ENCODE peak calls at places on chromosomes 7 and 10, in eight cellular contexts. One of them, this sample, is unnamed.

GRCh38 chr10:62694537-62695126 is 109.9 kb upstream of the ADO start:
- DNase-seq in HFFc6: no peak
- DNase-seq in stimulated activated CD4-positive, alpha-beta T cell treated with anti-CD3 and anti-CD28 coated beads, Interleukin-2, amount 100 ng/mL, for 48 hours: no peak
- DNase-seq in kidney tubule cell: no peak
- DNase-seq in memory B cell: no peak
- DNase-seq in stomach: no peak
- DNase-seq in smooth muscle cell of the brain vasculature: no peak
- DNase-seq in NCI-H226: no peak
- DNase-seq in this sample: no peak

GRCh38 chr10:15084502-15084922 is 4.1 kb downstream of the ACBD7 start:
- DNase-seq in HFFc6: peak; percentile 94
- DNase-seq in stimulated activated CD4-positive, alpha-beta T cell treated with anti-CD3 and anti-CD28 coated beads, Interleukin-2, amount 100 ng/mL, for 48 hours: no peak
- DNase-seq in kidney tubule cell: peak; percentile 98
- DNase-seq in memory B cell: no peak
- DNase-seq in stomach: peak; percentile 48
- DNase-seq in smooth muscle cell of the brain vasculature: peak; percentile 91
- DNase-seq in NCI-H226: peak; percentile 99
- DNase-seq in this sample: no peak

GRCh38 chr7:27201231-27202017 is 1.5 kb upstream of the HOXA13 start:
- DNase-seq in HFFc6: no peak
- DNase-seq in stimulated activated CD4-positive, alpha-beta T cell treated with anti-CD3 and anti-CD28 coated beads, Interleukin-2, amount 100 ng/mL, for 48 hours: no peak
- DNase-seq in kidney tubule cell: no peak
- DNase-seq in memory B cell: no peak
- DNase-seq in stomach: no peak
- DNase-seq in smooth muscle cell of the brain vasculature: no peak
- DNase-seq in NCI-H226: peak; percentile 30
- DNase-seq in this sample: no peak

GRCh38 chr10:88974446-88975376 is 15.9 kb upstream of the FAS start:
- DNase-seq in HFFc6: no peak
- DNase-seq in stimulated activated CD4-positive, alpha-beta T cell treated with anti-CD3 and anti-CD28 coated beads, Interleukin-2, amount 100 ng/mL, for 48 hours: no peak
- DNase-seq in kidney tubule cell: peak; percentile 43
- DNase-seq in memory B cell: no peak
- DNase-seq in stomach: no peak
- DNase-seq in smooth muscle cell of the brain vasculature: no peak
- DNase-seq in NCI-H226: no peak
- DNase-seq in this sample: no peak

GRCh38 chr10:27857616-27858015 is 112.0 kb upstream of the MKX start:
- DNase-seq in HFFc6: no peak
- DNase-seq in stimulated activated CD4-positive, alpha-beta T cell treated with anti-CD3 and anti-CD28 coated beads, Interleukin-2, amount 100 ng/mL, for 48 hours: no peak
- DNase-seq in kidney tubule cell: no peak
- DNase-seq in memory B cell: no peak
- DNase-seq in stomach: no peak
- DNase-seq in smooth muscle cell of the brain vasculature: no peak
- DNase-seq in NCI-H226: no peak
- DNase-seq in this sample: no peak

GRCh38 chr10:5476918-5477525 is 22.3 kb downstream of the CALML5 start:
- DNase-seq in HFFc6: no peak
- DNase-seq in stimulated activated CD4-positive, alpha-beta T cell treated with anti-CD3 and anti-CD28 coated beads, Interleukin-2, amount 100 ng/mL, for 48 hours: no peak
- DNase-seq in kidney tubule cell: no peak
- DNase-seq in memory B cell: no peak
- DNase-seq in stomach: no peak
- DNase-seq in smooth muscle cell of the brain vasculature: no peak
- DNase-seq in NCI-H226: no peak
- DNase-seq in this sample: no peak

GRCh38 chr7:22356010-22356854 is 722 bp downstream of the RAPGEF5 start:
- DNase-seq in HFFc6: no peak
- DNase-seq in stimulated activated CD4-positive, alpha-beta T cell treated with anti-CD3 and anti-CD28 coated beads, Interleukin-2, amount 100 ng/mL, for 48 hours: no peak
- DNase-seq in kidney tubule cell: no peak
- DNase-seq in memory B cell: no peak
- DNase-seq in stomach: peak; percentile 28
- DNase-seq in smooth muscle cell of the brain vasculature: no peak
- DNase-seq in NCI-H226: no peak
- DNase-seq in this sample: no peak

GRCh38 chr7:82293467-82293866 is 150.1 kb downstream of the CACNA2D1 start:
- DNase-seq in HFFc6: no peak
- DNase-seq in stimulated activated CD4-positive, alpha-beta T cell treated with anti-CD3 and anti-CD28 coated beads, Interleukin-2, amount 100 ng/mL, for 48 hours: no peak
- DNase-seq in kidney tubule cell: no peak
- DNase-seq in memory B cell: no peak
- DNase-seq in stomach: no peak
- DNase-seq in smooth muscle cell of the brain vasculature: no peak
- DNase-seq in NCI-H226: no peak
- DNase-seq in this sample: no peak

GRCh38 chr7:125154930-125155329 is 225.3 kb upstream of the POT1 start:
- DNase-seq in HFFc6: no peak
- DNase-seq in stimulated activated CD4-positive, alpha-beta T cell treated with anti-CD3 and anti-CD28 coated beads, Interleukin-2, amount 100 ng/mL, for 48 hours: no peak
- DNase-seq in kidney tubule cell: no peak
- DNase-seq in memory B cell: no peak
- DNase-seq in stomach: no peak
- DNase-seq in smooth muscle cell of the brain vasculature: no peak
- DNase-seq in NCI-H226: no peak
- DNase-seq in this sample: no peak

GRCh38 chr7:106165328-106165727 is 53.2 kb upstream of the SYPL1 start:
- DNase-seq in HFFc6: peak; percentile 42
- DNase-seq in stimulated activated CD4-positive, alpha-beta T cell treated with anti-CD3 and anti-CD28 coated beads, Interleukin-2, amount 100 ng/mL, for 48 hours: no peak
- DNase-seq in kidney tubule cell: no peak
- DNase-seq in memory B cell: no peak
- DNase-seq in stomach: no peak
- DNase-seq in smooth muscle cell of the brain vasculature: peak; percentile 23
- DNase-seq in NCI-H226: no peak
- DNase-seq in this sample: no peak

GRCh38 chr7:89133819-89134218 is 338.3 kb upstream of the TEX47 start:
- DNase-seq in HFFc6: no peak
- DNase-seq in stimulated activated CD4-positive, alpha-beta T cell treated with anti-CD3 and anti-CD28 coated beads, Interleukin-2, amount 100 ng/mL, for 48 hours: no peak
- DNase-seq in kidney tubule cell: no peak
- DNase-seq in memory B cell: no peak
- DNase-seq in stomach: no peak
- DNase-seq in smooth muscle cell of the brain vasculature: no peak
- DNase-seq in NCI-H226: no peak
- DNase-seq in this sample: no peak

GRCh38 chr10:45377858-45378257 is 3.8 kb downstream of the ALOX5 start:
- DNase-seq in HFFc6: no peak
- DNase-seq in stimulated activated CD4-positive, alpha-beta T cell treated with anti-CD3 and anti-CD28 coated beads, Interleukin-2, amount 100 ng/mL, for 48 hours: no peak
- DNase-seq in kidney tubule cell: no peak
- DNase-seq in memory B cell: no peak
- DNase-seq in stomach: no peak
- DNase-seq in smooth muscle cell of the brain vasculature: no peak
- DNase-seq in NCI-H226: no peak
- DNase-seq in this sample: no peak

GRCh38 chr7:154841731-154842331 is 161.1 kb downstream of the PAXIP1 start:
- DNase-seq in HFFc6: no peak
- DNase-seq in stimulated activated CD4-positive, alpha-beta T cell treated with anti-CD3 and anti-CD28 coated beads, Interleukin-2, amount 100 ng/mL, for 48 hours: no peak
- DNase-seq in kidney tubule cell: no peak
- DNase-seq in memory B cell: no peak
- DNase-seq in stomach: peak; percentile 35
- DNase-seq in smooth muscle cell of the brain vasculature: no peak
- DNase-seq in NCI-H226: no peak
- DNase-seq in this sample: no peak

GRCh38 chr7:50953303-50953702 is 170.6 kb upstream of the GRB10 start:
- DNase-seq in HFFc6: no peak
- DNase-seq in stimulated activated CD4-positive, alpha-beta T cell treated with anti-CD3 and anti-CD28 coated beads, Interleukin-2, amount 100 ng/mL, for 48 hours: no peak
- DNase-seq in kidney tubule cell: no peak
- DNase-seq in memory B cell: no peak
- DNase-seq in stomach: no peak
- DNase-seq in smooth muscle cell of the brain vasculature: no peak
- DNase-seq in NCI-H226: no peak
- DNase-seq in this sample: no peak

GRCh38 chr7:1154172-1154739 is 5.7 kb downstream of the ZFAND2A start:
- DNase-seq in HFFc6: no peak
- DNase-seq in stimulated activated CD4-positive, alpha-beta T cell treated with anti-CD3 and anti-CD28 coated beads, Interleukin-2, amount 100 ng/mL, for 48 hours: no peak
- DNase-seq in kidney tubule cell: no peak
- DNase-seq in memory B cell: no peak
- DNase-seq in stomach: no peak
- DNase-seq in smooth muscle cell of the brain vasculature: no peak
- DNase-seq in NCI-H226: no peak
- DNase-seq in this sample: no peak

GRCh38 chr10:120962386-120963052 is 111.4 kb downstream of the WDR11 start:
- DNase-seq in HFFc6: no peak
- DNase-seq in stimulated activated CD4-positive, alpha-beta T cell treated with anti-CD3 and anti-CD28 coated beads, Interleukin-2, amount 100 ng/mL, for 48 hours: no peak
- DNase-seq in kidney tubule cell: peak; percentile 10
- DNase-seq in memory B cell: no peak
- DNase-seq in stomach: no peak
- DNase-seq in smooth muscle cell of the brain vasculature: no peak
- DNase-seq in NCI-H226: no peak
- DNase-seq in this sample: no peak

GRCh38 chr10:79285315-79286185 is 61.7 kb upstream of the PPIF start:
- DNase-seq in HFFc6: no peak
- DNase-seq in stimulated activated CD4-positive, alpha-beta T cell treated with anti-CD3 and anti-CD28 coated beads, Interleukin-2, amount 100 ng/mL, for 48 hours: peak; percentile 41
- DNase-seq in kidney tubule cell: no peak
- DNase-seq in memory B cell: no peak
- DNase-seq in stomach: no peak
- DNase-seq in smooth muscle cell of the brain vasculature: no peak
- DNase-seq in NCI-H226: no peak
- DNase-seq in this sample: no peak

GRCh38 chr10:28668363-28669226 is 8.7 kb upstream of the BAMBI start:
- DNase-seq in HFFc6: no peak
- DNase-seq in stimulated activated CD4-positive, alpha-beta T cell treated with anti-CD3 and anti-CD28 coated beads, Interleukin-2, amount 100 ng/mL, for 48 hours: peak; percentile 54
- DNase-seq in kidney tubule cell: peak; percentile 50
- DNase-seq in memory B cell: no peak
- DNase-seq in stomach: peak; percentile 45
- DNase-seq in smooth muscle cell of the brain vasculature: no peak
- DNase-seq in NCI-H226: no peak
- DNase-seq in this sample: peak; percentile 16

GRCh38 chr7:2715341-2716231 is 27.6 kb downstream of the AMZ1 start:
- DNase-seq in HFFc6: peak; percentile 9
- DNase-seq in stimulated activated CD4-positive, alpha-beta T cell treated with anti-CD3 and anti-CD28 coated beads, Interleukin-2, amount 100 ng/mL, for 48 hours: no peak
- DNase-seq in kidney tubule cell: no peak
- DNase-seq in memory B cell: no peak
- DNase-seq in stomach: no peak
- DNase-seq in smooth muscle cell of the brain vasculature: no peak
- DNase-seq in NCI-H226: no peak
- DNase-seq in this sample: no peak

GRCh38 chr7:106418094-106418493 is 133.3 kb upstream of the NAMPT start:
- DNase-seq in HFFc6: no peak
- DNase-seq in stimulated activated CD4-positive, alpha-beta T cell treated with anti-CD3 and anti-CD28 coated beads, Interleukin-2, amount 100 ng/mL, for 48 hours: no peak
- DNase-seq in kidney tubule cell: peak; percentile 55
- DNase-seq in memory B cell: no peak
- DNase-seq in stomach: no peak
- DNase-seq in smooth muscle cell of the brain vasculature: no peak
- DNase-seq in NCI-H226: peak; percentile 42
- DNase-seq in this sample: no peak

GRCh38 chr10:82497451-82497850 is 622.5 kb downstream of the NRG3 start:
- DNase-seq in HFFc6: no peak
- DNase-seq in stimulated activated CD4-positive, alpha-beta T cell treated with anti-CD3 and anti-CD28 coated beads, Interleukin-2, amount 100 ng/mL, for 48 hours: no peak
- DNase-seq in kidney tubule cell: peak; percentile 2
- DNase-seq in memory B cell: no peak
- DNase-seq in stomach: no peak
- DNase-seq in smooth muscle cell of the brain vasculature: no peak
- DNase-seq in NCI-H226: no peak
- DNase-seq in this sample: no peak

GRCh38 chr7:95520136-95520535 is 34.4 kb downstream of the ASB4 start:
- DNase-seq in HFFc6: no peak
- DNase-seq in stimulated activated CD4-positive, alpha-beta T cell treated with anti-CD3 and anti-CD28 coated beads, Interleukin-2, amount 100 ng/mL, for 48 hours: no peak
- DNase-seq in kidney tubule cell: no peak
- DNase-seq in memory B cell: no peak
- DNase-seq in stomach: no peak
- DNase-seq in smooth muscle cell of the brain vasculature: no peak
- DNase-seq in NCI-H226: no peak
- DNase-seq in this sample: no peak

This sample was measured in central memory CD8-positive, alpha-beta T cell.